ENCODE peak calls at places on chromosome 6, in seven cellular contexts. K, M, E, W, C, H and R are unnamed samples.

GRCh38 chr6:135880066-135880972 is 28.8 kb downstream of the PDE7B start:
- DNase-seq in K (peak; percentile 55), M (no peak), E (peak; percentile 75), W (no peak), C (peak; percentile 76), H (peak; percentile 25), R (no peak)

GRCh38 chr6:137403443-137403842 is 90.8 kb downstream of the OLIG3 start:
- DNase-seq in K (no peak), M (no peak), E (no peak), W (no peak), C (no peak), H (no peak), R (no peak)

GRCh38 chr6:473759-474453 is 82.4 kb downstream of the IRF4 start:
- DNase-seq in K (no peak), M (no peak), E (peak; percentile 14), W (no peak), C (no peak), H (no peak), R (no peak)

GRCh38 chr6:16711551-16712249 is 49.6 kb downstream of the ATXN1 start:
- DNase-seq in K (no peak), M (no peak), E (peak; percentile 59), W (no peak), C (peak; percentile 18), H (peak; percentile 24), R (no peak)

GRCh38 chr6:135876048-135876447 is 24.5 kb downstream of the PDE7B start:
- DNase-seq in K (no peak), M (no peak), E (no peak), W (no peak), C (no peak), H (no peak), R (no peak)

GRCh38 chr6:32815996-32816395 is 806 bp downstream of the HLA-DOB start:
- DNase-seq in K (no peak), M (no peak), E (no peak), W (no peak), C (no peak), H (peak; percentile 61), R (no peak)

GRCh38 chr6:88695936-88696335 is 267.5 kb downstream of the RNGTT start:
- DNase-seq in K (no peak), M (no peak), E (no peak), W (no peak), C (no peak), H (no peak), R (no peak)

GRCh38 chr6:89242574-89243330 is 25.6 kb upstream of the GABRR1 start:
- DNase-seq in K (peak; percentile 32), M (no peak), E (peak; percentile 71), W (no peak), C (peak; percentile 77), H (no peak), R (no peak)

GRCh38 chr6:126540161-126540560 is 200.2 kb downstream of the CENPW start:
- DNase-seq in K (no peak), M (no peak), E (peak; percentile 4), W (no peak), C (no peak), H (no peak), R (no peak)

GRCh38 chr6:160124605-160125004 is 3.0 kb downstream of the SLC22A1 start:
- DNase-seq in K (no peak), M (no peak), E (no peak), W (no peak), C (no peak), H (no peak), R (no peak)

GRCh38 chr6:151765444-151765886 is 42.0 kb upstream of the ESR1 start:
- DNase-seq in K (peak; percentile 72), M (no peak), E (peak; percentile 93), W (no peak), C (peak; percentile 92), H (peak; percentile 26), R (no peak)

GRCh38 chr6:7919871-7920270 is 9.3 kb upstream of the TXNDC5 start:
- DNase-seq in K (peak; percentile 41), M (no peak), E (peak; percentile 56), W (no peak), C (peak; percentile 92), H (no peak), R (no peak)

GRCh38 chr6:139240161-139241010 is 51.4 kb downstream of the TXLNB start:
- DNase-seq in K (peak; percentile 67), M (no peak), E (peak; percentile 92), W (no peak), C (peak; percentile 76), H (no peak), R (no peak)

GRCh38 chr6:143457563-143458359 is 7.2 kb downstream of the PEX3 start:
- DNase-seq in K (no peak), M (no peak), E (peak; percentile 46), W (no peak), C (peak; percentile 30), H (no peak), R (no peak)

GRCh38 chr6:39980839-39981580 is 46.7 kb upstream of the MOCS1 start:
- DNase-seq in K (peak; percentile 10), M (no peak), E (peak; percentile 60), W (no peak), C (peak; percentile 75), H (no peak), R (no peak)

GRCh38 chr6:99341862-99342455 is 7.5 kb downstream of the FAXC start:
- DNase-seq in K (no peak), M (no peak), E (peak; percentile 12), W (no peak), C (no peak), H (no peak), R (no peak)

GRCh38 chr6:4180653-4181255 is 45.4 kb upstream of the ECI2 start:
- DNase-seq in K (peak; percentile 16), M (no peak), E (no peak), W (no peak), C (peak; percentile 57), H (no peak), R (no peak)

GRCh38 chr6:123965894-123966293 is 162.2 kb downstream of the NKAIN2 start:
- DNase-seq in K (no peak), M (no peak), E (no peak), W (no peak), C (peak; percentile 5), H (no peak), R (no peak)

GRCh38 chr6:117110737-117111136 is 154.6 kb upstream of the VGLL2 start:
- DNase-seq in K (no peak), M (no peak), E (no peak), W (no peak), C (no peak), H (no peak), R (no peak)

GRCh38 chr6:156686429-156686939 is 90.7 kb upstream of the ARID1B start:
- DNase-seq in K (peak; percentile 29), M (no peak), E (peak; percentile 65), W (no peak), C (peak; percentile 67), H (no peak), R (no peak)

GRCh38 chr6:167892835-167893234 is 66.1 kb downstream of the AFDN start:
- DNase-seq in K (no peak), M (no peak), E (no peak), W (no peak), C (no peak), H (no peak), R (no peak)

DNA sequence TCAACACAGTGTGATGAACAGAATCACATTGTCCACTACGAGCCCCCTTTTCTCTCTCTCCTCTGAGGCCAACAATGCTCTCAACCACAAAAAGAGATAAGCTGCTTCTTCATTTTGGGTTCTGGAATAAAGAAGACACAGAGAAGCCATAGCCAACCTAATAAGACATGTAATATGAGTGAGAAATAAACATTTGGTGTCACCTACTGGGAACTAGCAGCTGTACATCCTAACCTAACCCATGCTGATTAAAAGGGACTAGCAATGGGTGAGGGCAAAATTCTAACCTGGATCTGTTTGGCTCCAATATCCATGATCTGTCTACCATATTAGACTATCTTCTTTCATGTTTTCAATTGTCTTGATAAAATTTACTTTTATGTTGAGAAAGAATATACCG is 369.1 kb upstream of the MARCKS start:
- DNase-seq in K (no peak), M (no peak), E (no peak), W (no peak), C (peak; percentile 42), H (no peak), R (no peak)
- TF ChIP-seq CTCF in K (no peak), M (no peak), E (no peak), W (no peak), C (no peak), H (no peak), R (no peak)

DNA sequence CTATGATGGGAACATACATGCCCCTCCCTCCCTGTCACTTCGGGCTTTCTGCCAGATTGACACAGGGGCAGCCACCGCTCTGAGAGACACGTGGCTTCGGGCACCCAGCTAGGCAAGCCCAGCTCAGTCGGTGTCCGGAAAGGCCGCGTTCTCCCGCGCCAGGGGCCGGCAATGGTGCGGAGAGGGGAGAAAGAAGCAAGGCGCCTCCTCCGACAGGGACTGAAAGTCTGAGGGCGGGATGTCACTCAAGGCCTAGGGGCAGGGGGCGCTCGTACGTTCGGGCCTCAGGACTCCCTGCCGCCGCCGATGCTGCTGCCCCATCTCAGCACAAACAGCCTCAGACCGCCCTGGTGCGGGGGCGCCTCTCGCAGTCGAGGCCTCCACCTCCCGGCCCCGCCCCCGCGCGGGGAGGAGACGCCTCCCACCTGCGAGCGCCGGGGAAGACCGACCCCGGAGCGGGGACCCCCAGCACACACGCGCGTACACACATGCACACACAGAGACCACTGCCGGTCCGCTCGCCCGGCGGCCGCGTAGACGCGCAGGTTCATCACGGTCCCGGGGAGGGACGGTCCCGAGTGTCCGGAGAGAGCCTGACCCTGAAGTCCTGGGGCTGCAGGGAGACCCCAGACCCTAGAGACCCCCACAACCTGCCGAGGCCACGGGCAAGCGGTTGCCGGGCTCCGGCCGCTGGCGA is 1.9 kb downstream of the GRM4 start:
- DNase-seq in K (no peak), M (no peak), E (peak; percentile 29), W (no peak), C (peak; percentile 5), H (no peak), R (no peak)
- TF ChIP-seq CTCF in K (peak; percentile 10), M (no peak), E (peak; percentile 3), W (no peak), C (no peak), H (peak; percentile 13), R (no peak)

GRCh38 chr6:73653571-73654424 is at the start of gene SLC17A5:
- DNase-seq in K (peak; percentile 73), M (peak; percentile 95), E (peak; percentile 98), W (peak; percentile 95), C (peak; percentile 95), H (peak; percentile 96), R (peak; percentile 73)
- TF ChIP-seq CTCF in K (no peak), M (no peak), E (no peak), W (no peak), C (no peak), H (no peak), R (no peak)

GRCh38 chr6:21588812-21589811 is 4.4 kb upstream of the SOX4 start:
- DNase-seq in K (no peak), M (peak; percentile 88), E (peak; percentile 92), W (peak; percentile 94), C (peak; percentile 93), H (peak; percentile 85), R (peak; percentile 84)

GRCh38 chr6:21587925-21588811 is 5.4 kb upstream of the SOX4 start:
- DNase-seq in K (no peak), M (peak; percentile 52), E (peak; percentile 77), W (peak; percentile 86), C (peak; percentile 68), H (peak; percentile 90), R (no peak)

GRCh38 chr6:21586300-21586699 is 7.3 kb upstream of the SOX4 start:
- DNase-seq in K (no peak), M (no peak), E (no peak), W (no peak), C (no peak), H (no peak), R (no peak)

GRCh38 chr6:21586760-21587181 is 6.8 kb upstream of the SOX4 start:
- DNase-seq in K (no peak), M (no peak), E (no peak), W (no peak), C (no peak), H (no peak), R (no peak)

GRCh38 chr6:21587182-21587924 is 6.2 kb upstream of the SOX4 start:
- DNase-seq in K (no peak), M (peak; percentile 61), E (peak; percentile 76), W (peak; percentile 87), C (peak; percentile 83), H (peak; percentile 82), R (no peak)
- TF ChIP-seq CTCF in K (peak; percentile 8), M (peak; percentile 30), E (peak; percentile 27), W (no peak), C (peak; percentile 31), H (peak; percentile 28), R (no peak)